ENCODE peak calls at places on chromosomes 7 and 10, in nine cellular contexts. One of them, this sample, is unnamed.

GRCh38 chr7:12827219-12827821 is 139.9 kb downstream of the ARL4A start:
- DNase-seq in WERI-Rb-1: no peak
- DNase-seq in GM23338: no peak
- DNase-seq in right lobe of liver: no peak
- DNase-seq in CD8-positive, alpha-beta T cell: no peak
- DNase-seq in fibroblast of lung: no peak
- DNase-seq in GM13976: no peak
- DNase-seq in tibial artery: no peak
- DNase-seq in right atrium auricular region: no peak
- DNase-seq in this sample: no peak

GRCh38 chr10:60572511-60573194 is 183.0 kb upstream of the ANK3 start:
- DNase-seq in WERI-Rb-1: no peak
- DNase-seq in GM23338: peak
- DNase-seq in right lobe of liver: peak
- DNase-seq in CD8-positive, alpha-beta T cell: no peak
- DNase-seq in fibroblast of lung: peak
- DNase-seq in GM13976: no peak
- DNase-seq in tibial artery: no peak
- DNase-seq in right atrium auricular region: no peak
- DNase-seq in this sample: peak

GRCh38 chr7:42194218-42194617 is 42.8 kb downstream of the GLI3 start:
- DNase-seq in WERI-Rb-1: no peak
- DNase-seq in GM23338: no peak
- DNase-seq in right lobe of liver: no peak
- DNase-seq in CD8-positive, alpha-beta T cell: no peak
- DNase-seq in fibroblast of lung: peak
- DNase-seq in GM13976: no peak
- DNase-seq in tibial artery: no peak
- DNase-seq in right atrium auricular region: no peak
- DNase-seq in this sample: no peak

GRCh38 chr7:55574062-55574717 is 1.9 kb upstream of the VOPP1 start:
- DNase-seq in WERI-Rb-1: no peak
- DNase-seq in GM23338: no peak
- DNase-seq in right lobe of liver: no peak
- DNase-seq in CD8-positive, alpha-beta T cell: no peak
- DNase-seq in fibroblast of lung: peak
- DNase-seq in GM13976: no peak
- DNase-seq in tibial artery: no peak
- DNase-seq in right atrium auricular region: no peak
- DNase-seq in this sample: no peak

GRCh38 chr7:4774804-4775280 is 581 bp upstream of the AP5Z1 start:
- DNase-seq in WERI-Rb-1: no peak
- DNase-seq in GM23338: no peak
- DNase-seq in right lobe of liver: peak
- DNase-seq in CD8-positive, alpha-beta T cell: no peak
- DNase-seq in fibroblast of lung: peak
- DNase-seq in GM13976: peak
- DNase-seq in tibial artery: peak
- DNase-seq in right atrium auricular region: no peak
- DNase-seq in this sample: no peak

GRCh38 chr10:42932735-42933453 is 144.0 kb upstream of the RET start:
- DNase-seq in WERI-Rb-1: no peak
- DNase-seq in GM23338: peak
- DNase-seq in right lobe of liver: no peak
- DNase-seq in CD8-positive, alpha-beta T cell: peak
- DNase-seq in fibroblast of lung: no peak
- DNase-seq in GM13976: peak
- DNase-seq in tibial artery: no peak
- DNase-seq in right atrium auricular region: no peak
- DNase-seq in this sample: no peak

GRCh38 chr7:147999962-148000361 is 590.6 kb upstream of the C7orf33 start:
- DNase-seq in WERI-Rb-1: no peak
- DNase-seq in GM23338: peak
- DNase-seq in right lobe of liver: no peak
- DNase-seq in CD8-positive, alpha-beta T cell: no peak
- DNase-seq in fibroblast of lung: no peak
- DNase-seq in GM13976: no peak
- DNase-seq in tibial artery: no peak
- DNase-seq in right atrium auricular region: no peak
- DNase-seq in this sample: no peak

GRCh38 chr7:117110480-117111315 is 157.4 kb downstream of the ST7 start:
- DNase-seq in WERI-Rb-1: no peak
- DNase-seq in GM23338: no peak
- DNase-seq in right lobe of liver: no peak
- DNase-seq in CD8-positive, alpha-beta T cell: peak
- DNase-seq in fibroblast of lung: no peak
- DNase-seq in GM13976: peak
- DNase-seq in tibial artery: no peak
- DNase-seq in right atrium auricular region: no peak
- DNase-seq in this sample: no peak

GRCh38 chr10:133013478-133013877 is 71.1 kb upstream of the CFAP46 start:
- DNase-seq in WERI-Rb-1: no peak
- DNase-seq in GM23338: no peak
- DNase-seq in right lobe of liver: peak
- DNase-seq in CD8-positive, alpha-beta T cell: no peak
- DNase-seq in fibroblast of lung: no peak
- DNase-seq in GM13976: no peak
- DNase-seq in tibial artery: no peak
- DNase-seq in right atrium auricular region: no peak
- DNase-seq in this sample: no peak

GRCh38 chr7:28587211-28587610 is 174.9 kb downstream of the CREB5 start:
- DNase-seq in WERI-Rb-1: no peak
- DNase-seq in GM23338: no peak
- DNase-seq in right lobe of liver: no peak
- DNase-seq in CD8-positive, alpha-beta T cell: no peak
- DNase-seq in fibroblast of lung: peak
- DNase-seq in GM13976: no peak
- DNase-seq in tibial artery: no peak
- DNase-seq in right atrium auricular region: no peak
- DNase-seq in this sample: no peak
- TF ChIP-seq CTCF in WERI-Rb-1: no peak
- TF ChIP-seq CTCF in GM23338: no peak
- TF ChIP-seq CTCF in right lobe of liver: no peak
- TF ChIP-seq CTCF in CD8-positive, alpha-beta T cell: no peak
- TF ChIP-seq CTCF in fibroblast of lung: no peak
- TF ChIP-seq CTCF in GM13976: no peak
- TF ChIP-seq CTCF in tibial artery: no peak
- TF ChIP-seq CTCF in right atrium auricular region: no peak
- TF ChIP-seq CTCF in this sample: no peak

GRCh38 chr10:126101744-126102143 is 205.4 kb downstream of the FANK1 start:
- DNase-seq in WERI-Rb-1: no peak
- DNase-seq in GM23338: no peak
- DNase-seq in right lobe of liver: no peak
- DNase-seq in CD8-positive, alpha-beta T cell: no peak
- DNase-seq in fibroblast of lung: no peak
- DNase-seq in GM13976: peak
- DNase-seq in tibial artery: no peak
- DNase-seq in right atrium auricular region: peak
- DNase-seq in this sample: no peak

GRCh38 chr10:126094537-126094936 is 198.2 kb downstream of the FANK1 start:
- DNase-seq in WERI-Rb-1: no peak
- DNase-seq in GM23338: no peak
- DNase-seq in right lobe of liver: no peak
- DNase-seq in CD8-positive, alpha-beta T cell: no peak
- DNase-seq in fibroblast of lung: no peak
- DNase-seq in GM13976: no peak
- DNase-seq in tibial artery: no peak
- DNase-seq in right atrium auricular region: no peak
- DNase-seq in this sample: no peak

GRCh38 chr10:126092806-126093205 is 196.4 kb downstream of the FANK1 start:
- DNase-seq in WERI-Rb-1: no peak
- DNase-seq in GM23338: no peak
- DNase-seq in right lobe of liver: no peak
- DNase-seq in CD8-positive, alpha-beta T cell: no peak
- DNase-seq in fibroblast of lung: no peak
- DNase-seq in GM13976: no peak
- DNase-seq in tibial artery: no peak
- DNase-seq in right atrium auricular region: no peak
- DNase-seq in this sample: no peak

GRCh38 chr10:126098216-126098561 is 201.8 kb downstream of the FANK1 start:
- DNase-seq in WERI-Rb-1: no peak
- DNase-seq in GM23338: no peak
- DNase-seq in right lobe of liver: no peak
- DNase-seq in CD8-positive, alpha-beta T cell: no peak
- DNase-seq in fibroblast of lung: no peak
- DNase-seq in GM13976: no peak
- DNase-seq in tibial artery: no peak
- DNase-seq in right atrium auricular region: peak
- DNase-seq in this sample: no peak

DNA sequence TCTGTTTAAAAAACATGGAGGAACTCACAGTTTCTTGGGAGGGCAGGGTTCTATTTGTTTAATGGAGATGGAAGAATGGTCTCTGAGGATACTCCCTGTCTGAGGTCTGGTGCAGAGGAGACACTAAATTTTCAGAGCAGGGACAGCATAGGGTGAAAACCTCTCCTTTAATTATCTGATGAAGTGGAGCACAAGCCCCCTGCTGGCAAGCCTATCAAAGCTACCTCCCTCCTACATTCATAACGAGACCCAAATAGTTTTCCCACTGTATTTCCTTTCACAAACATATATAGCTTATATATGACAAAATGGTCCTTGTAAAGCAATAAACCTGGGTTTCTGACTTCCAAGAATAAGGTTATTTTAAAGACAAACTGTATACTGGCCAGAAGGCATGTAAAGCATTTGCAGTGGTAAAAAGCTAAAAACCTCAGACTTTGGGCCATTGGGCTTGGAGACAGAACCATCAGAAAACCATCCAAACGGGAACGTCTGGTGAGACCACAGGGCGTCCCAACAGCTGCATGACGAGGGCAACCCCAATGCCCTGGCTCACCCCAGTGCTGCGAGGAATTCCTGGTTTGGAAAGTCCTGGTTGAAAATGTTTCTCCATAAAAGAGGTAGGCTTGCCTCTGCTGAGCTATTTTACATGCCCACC is 201.3 kb downstream of the FANK1 start:
- DNase-seq in WERI-Rb-1: no peak
- DNase-seq in GM23338: peak
- DNase-seq in right lobe of liver: no peak
- DNase-seq in CD8-positive, alpha-beta T cell: no peak
- DNase-seq in fibroblast of lung: no peak
- DNase-seq in GM13976: no peak
- DNase-seq in tibial artery: no peak
- DNase-seq in right atrium auricular region: peak
- DNase-seq in this sample: no peak
- TF ChIP-seq CTCF in WERI-Rb-1: peak
- TF ChIP-seq CTCF in GM23338: peak
- TF ChIP-seq CTCF in right lobe of liver: no peak
- TF ChIP-seq CTCF in CD8-positive, alpha-beta T cell: no peak
- TF ChIP-seq CTCF in fibroblast of lung: no peak
- TF ChIP-seq CTCF in GM13976: no peak
- TF ChIP-seq CTCF in tibial artery: no peak
- TF ChIP-seq CTCF in right atrium auricular region: no peak
- TF ChIP-seq CTCF in this sample: no peak

GRCh38 chr10:48470115-48470892 is 134.6 kb downstream of the ARHGAP22 start:
- DNase-seq in WERI-Rb-1: peak
- DNase-seq in GM23338: peak
- DNase-seq in right lobe of liver: no peak
- DNase-seq in CD8-positive, alpha-beta T cell: no peak
- DNase-seq in fibroblast of lung: peak
- DNase-seq in GM13976: no peak
- DNase-seq in tibial artery: no peak
- DNase-seq in right atrium auricular region: no peak
- DNase-seq in this sample: peak

GRCh38 chr10:48468866-48469511 is 135.9 kb downstream of the ARHGAP22 start:
- DNase-seq in WERI-Rb-1: peak
- DNase-seq in GM23338: no peak
- DNase-seq in right lobe of liver: no peak
- DNase-seq in CD8-positive, alpha-beta T cell: no peak
- DNase-seq in fibroblast of lung: no peak
- DNase-seq in GM13976: no peak
- DNase-seq in tibial artery: no peak
- DNase-seq in right atrium auricular region: no peak
- DNase-seq in this sample: peak

GRCh38 chr10:48472670-48473069 is 132.2 kb downstream of the ARHGAP22 start:
- DNase-seq in WERI-Rb-1: peak
- DNase-seq in GM23338: no peak
- DNase-seq in right lobe of liver: no peak
- DNase-seq in CD8-positive, alpha-beta T cell: no peak
- DNase-seq in fibroblast of lung: no peak
- DNase-seq in GM13976: no peak
- DNase-seq in tibial artery: no peak
- DNase-seq in right atrium auricular region: no peak
- DNase-seq in this sample: no peak

GRCh38 chr10:48469516-48470020 is 135.3 kb downstream of the ARHGAP22 start:
- DNase-seq in WERI-Rb-1: no peak
- DNase-seq in GM23338: no peak
- DNase-seq in right lobe of liver: no peak
- DNase-seq in CD8-positive, alpha-beta T cell: no peak
- DNase-seq in fibroblast of lung: no peak
- DNase-seq in GM13976: no peak
- DNase-seq in tibial artery: no peak
- DNase-seq in right atrium auricular region: no peak
- DNase-seq in this sample: peak

DNA sequence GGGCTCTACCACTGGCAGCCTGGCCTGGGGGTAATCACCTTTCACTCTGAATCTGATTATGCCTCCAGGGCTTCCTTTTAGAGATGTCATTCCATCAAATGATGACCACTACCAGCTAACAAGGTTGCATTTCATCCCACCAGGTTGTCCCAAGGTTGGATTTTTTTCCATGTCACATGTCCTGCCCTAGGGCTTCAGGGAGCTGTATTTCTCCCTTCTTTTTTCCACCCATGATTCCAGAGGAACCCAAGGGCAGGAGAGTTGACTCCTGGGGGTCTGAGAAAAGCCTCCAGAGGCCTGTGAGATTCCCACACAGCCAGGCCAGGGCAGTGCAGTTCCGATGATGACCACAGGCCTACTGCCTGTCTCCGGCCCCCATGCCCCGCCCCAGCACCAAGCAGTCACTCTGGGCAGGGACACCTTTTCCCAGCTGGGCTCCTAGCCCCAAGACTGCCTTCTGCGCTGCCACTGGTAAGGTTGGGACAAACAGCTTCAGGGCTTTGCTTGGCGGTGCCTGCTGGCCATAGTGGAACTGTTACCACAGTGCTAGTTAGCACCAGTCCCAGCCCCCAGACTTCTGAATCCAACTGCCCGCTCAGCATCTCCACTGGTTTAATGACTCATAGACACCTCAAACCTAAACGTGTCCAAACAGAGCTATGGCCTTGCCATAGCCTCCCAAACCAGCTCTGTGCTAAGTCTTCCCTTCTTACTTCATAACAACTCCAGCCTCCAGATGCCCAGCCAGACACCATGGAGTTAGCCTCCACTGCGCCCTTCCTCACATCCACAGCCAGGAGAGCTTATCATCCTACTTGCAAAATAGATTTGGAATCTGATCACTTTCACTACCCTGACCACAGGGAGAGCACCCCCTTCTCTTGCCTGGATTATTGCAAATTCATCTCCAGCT is 133.7 kb downstream of the ARHGAP22 start:
- DNase-seq in WERI-Rb-1: peak
- DNase-seq in GM23338: no peak
- DNase-seq in right lobe of liver: no peak
- DNase-seq in CD8-positive, alpha-beta T cell: no peak
- DNase-seq in fibroblast of lung: peak
- DNase-seq in GM13976: no peak
- DNase-seq in tibial artery: no peak
- DNase-seq in right atrium auricular region: no peak
- DNase-seq in this sample: no peak
- TF ChIP-seq CTCF in WERI-Rb-1: peak
- TF ChIP-seq CTCF in GM23338: no peak
- TF ChIP-seq CTCF in right lobe of liver: no peak
- TF ChIP-seq CTCF in CD8-positive, alpha-beta T cell: no peak
- TF ChIP-seq CTCF in fibroblast of lung: no peak
- TF ChIP-seq CTCF in GM13976: no peak
- TF ChIP-seq CTCF in tibial artery: no peak
- TF ChIP-seq CTCF in right atrium auricular region: no peak
- TF ChIP-seq CTCF in this sample: no peak

GRCh38 chr10:125742465-125742864 is 23.0 kb downstream of the EDRF1 start:
- DNase-seq in WERI-Rb-1: no peak
- DNase-seq in GM23338: peak
- DNase-seq in right lobe of liver: no peak
- DNase-seq in CD8-positive, alpha-beta T cell: no peak
- DNase-seq in fibroblast of lung: peak
- DNase-seq in GM13976: no peak
- DNase-seq in tibial artery: no peak
- DNase-seq in right atrium auricular region: no peak
- DNase-seq in this sample: no peak
- TF ChIP-seq CTCF in WERI-Rb-1: no peak
- TF ChIP-seq CTCF in GM23338: no peak
- TF ChIP-seq CTCF in right lobe of liver: peak
- TF ChIP-seq CTCF in CD8-positive, alpha-beta T cell: no peak
- TF ChIP-seq CTCF in fibroblast of lung: peak
- TF ChIP-seq CTCF in GM13976: no peak
- TF ChIP-seq CTCF in tibial artery: no peak
- TF ChIP-seq CTCF in right atrium auricular region: no peak
- TF ChIP-seq CTCF in this sample: no peak

This sample was measured in mesothelial cell of epicardium.